ENCODE peak calls at places on chromosomes 4 and X, in eight cellular contexts. G is RWPE1, X is mesothelial cell of epicardium, B is brain microvascular endothelial cell, D is WTC11, P is left lung, L is AG09309, S is H9. C is an unnamed sample.

GRCh38 chrX:52865328-52865980 is 2.4 kb downstream of the XAGE3 start:
- DNase-seq in G (no peak), X (no peak), B (no peak), D (no peak), P (no peak), L (no peak), S (no peak), C (no peak)

GRCh38 chrX:68634649-68635227 is 12.7 kb upstream of the STARD8 start:
- DNase-seq in G (no peak), X (no peak), B (no peak), D (no peak), P (no peak), L (peak; percentile 75), S (no peak), C (no peak)

GRCh38 chr4:184896868-184897715 is 71.3 kb upstream of the ACSL1 start:
- DNase-seq in G (no peak), X (no peak), B (no peak), D (no peak), P (peak; percentile 70), L (peak; percentile 13), S (no peak), C (no peak)

GRCh38 chr4:186481998-186482790 is 73.2 kb downstream of the MTNR1A start:
- DNase-seq in G (no peak), X (no peak), B (no peak), D (peak; percentile 20), P (no peak), L (no peak), S (peak; percentile 56), C (no peak)

GRCh38 chrX:16883487-16883804 is 13.3 kb upstream of the RBBP7 start:
- DNase-seq in G (no peak), X (no peak), B (no peak), D (no peak), P (no peak), L (no peak), S (no peak), C (no peak)

GRCh38 chr4:149638073-149638472 is 177.6 kb downstream of the IQCM start:
- DNase-seq in G (peak; percentile 52), X (no peak), B (peak; percentile 33), D (no peak), P (no peak), L (no peak), S (no peak), C (no peak)

GRCh38 chrX:69503228-69503834 is 795 bp upstream of the NALF2 start:
- DNase-seq in G (no peak), X (no peak), B (no peak), D (no peak), P (no peak), L (no peak), S (no peak), C (no peak)

GRCh38 chr4:144782345-144782744 is 136.4 kb downstream of the HHIP start:
- DNase-seq in G (no peak), X (no peak), B (no peak), D (no peak), P (no peak), L (no peak), S (no peak), C (no peak)

GRCh38 chrX:667360-667759 is 36.8 kb downstream of the SHOX start:
- DNase-seq in G (no peak), X (no peak), B (no peak), D (no peak), P (no peak), L (no peak), S (no peak), C (no peak)

GRCh38 chrX:8364369-8365141 is 100.1 kb upstream of the VCX3B start:
- DNase-seq in G (peak; percentile 1), X (no peak), B (no peak), D (peak; percentile 60), P (no peak), L (no peak), S (peak; percentile 60), C (no peak)

GRCh38 chrX:153055827-153056748 is at the start of gene PNMA3:
- DNase-seq in G (no peak), X (no peak), B (no peak), D (peak; percentile 20), P (no peak), L (no peak), S (peak; percentile 35), C (no peak)

GRCh38 chr4:100929753-100930152 is 411.9 kb upstream of the EMCN start:
- DNase-seq in G (no peak), X (no peak), B (no peak), D (no peak), P (no peak), L (no peak), S (no peak), C (no peak)

GRCh38 chr4:37685726-37686372 is 327 bp downstream of the RELL1 start:
- DNase-seq in G (peak; percentile 30), X (peak; percentile 47), B (peak; percentile 26), D (peak; percentile 41), P (peak; percentile 52), L (no peak), S (no peak), C (no peak)

GRCh38 chr4:2822461-2823300 is 21.0 kb upstream of the ADD1 start:
- DNase-seq in G (no peak), X (no peak), B (no peak), D (no peak), P (no peak), L (no peak), S (no peak), C (no peak)

GRCh38 chr4:165872443-165873297 is at the start of gene TLL1:
- DNase-seq in G (no peak), X (no peak), B (no peak), D (peak; percentile 18), P (no peak), L (no peak), S (peak; percentile 34), C (no peak)

GRCh38 chr4:133316874-133317273 is 167.8 kb downstream of the PCDH10 start:
- DNase-seq in G (no peak), X (no peak), B (no peak), D (no peak), P (no peak), L (no peak), S (no peak), C (no peak)

GRCh38 chrX:101210630-101211029 is 9.0 kb upstream of the DRP2 start:
- DNase-seq in G (no peak), X (no peak), B (no peak), D (no peak), P (no peak), L (no peak), S (no peak), C (no peak)

GRCh38 chr4:103105558-103106356 is 6.1 kb upstream of the BDH2 start:
- DNase-seq in G (no peak), X (no peak), B (no peak), D (no peak), P (no peak), L (no peak), S (no peak), C (no peak)

GRCh38 chr4:54032558-54033135 is 31.8 kb downstream of the CHIC2 start:
- DNase-seq in G (no peak), X (no peak), B (no peak), D (no peak), P (no peak), L (no peak), S (no peak), C (no peak)

GRCh38 chr4:2962614-2963184 is 507 bp downstream of the NOP14 start:
- DNase-seq in G (no peak), X (no peak), B (peak; percentile 38), D (peak; percentile 67), P (no peak), L (no peak), S (peak; percentile 66), C (no peak)

GRCh38 chr4:180407273-180407885 is 1835.8 kb upstream of the TENM3 start:
- DNase-seq in G (no peak), X (no peak), B (no peak), D (no peak), P (no peak), L (no peak), S (no peak), C (no peak)

GRCh38 chrX:15343075-15343476 is 7.8 kb upstream of the PIGA start:
- DNase-seq in G (no peak), X (no peak), B (no peak), D (no peak), P (no peak), L (peak; percentile 31), S (no peak), C (no peak)

GRCh38 chrX:53398216-53398615 is 24.2 kb downstream of the SMC1A start:
- DNase-seq in G (no peak), X (no peak), B (no peak), D (no peak), P (no peak), L (no peak), S (no peak), C (no peak)

GRCh38 chr4:88240297-88240714 is 44.1 kb downstream of the PPM1K start:
- DNase-seq in G (no peak), X (no peak), B (no peak), D (no peak), P (peak; percentile 73), L (no peak), S (no peak), C (no peak)

GRCh38 chrX:9682456-9682855 is 83.2 kb downstream of the GPR143 start:
- DNase-seq in G (no peak), X (no peak), B (no peak), D (no peak), P (no peak), L (no peak), S (peak; percentile 35), C (no peak)
- TF ChIP-seq CTCF in G (no peak), X (no peak), B (peak; percentile 26), D (no peak), P (no peak), L (no peak), S (peak; percentile 46), C (peak; percentile 17)

GRCh38 chrX:47831788-47832187 is 4.9 kb upstream of the ZNF81 start:
- DNase-seq in G (peak; percentile 40), X (no peak), B (no peak), D (peak; percentile 65), P (peak; percentile 39), L (no peak), S (peak; percentile 58), C (no peak)
- TF ChIP-seq CTCF in G (peak; percentile 55), X (peak; percentile 57), B (peak; percentile 73), D (peak; percentile 42), P (peak; percentile 47), L (peak; percentile 62), S (peak; percentile 77), C (peak; percentile 46)

GRCh38 chrX:137891431-137891830 is 325.5 kb downstream of the ZIC3 start:
- DNase-seq in G (no peak), X (no peak), B (no peak), D (no peak), P (no peak), L (no peak), S (no peak), C (no peak)

DNA sequence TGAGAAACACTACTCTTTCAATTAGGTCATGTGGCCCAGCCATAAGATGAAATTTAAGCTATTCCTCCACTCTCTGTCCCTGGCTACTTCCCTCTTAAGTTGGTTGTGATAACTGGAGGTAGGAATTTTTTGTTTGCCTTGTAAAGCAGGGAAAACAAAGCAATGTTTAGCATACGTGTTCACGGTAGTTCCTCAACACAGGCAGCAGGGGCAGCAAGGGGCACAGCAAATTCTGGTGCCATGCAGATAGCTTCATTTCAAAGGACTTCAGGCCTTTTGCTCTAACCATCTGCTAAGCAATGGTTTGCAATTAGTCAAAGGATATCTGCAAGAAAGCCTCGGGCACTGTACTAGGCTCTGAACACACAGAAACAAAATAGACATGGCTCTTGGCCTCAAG is 330.2 kb downstream of the ZIC3 start:
- DNase-seq in G (no peak), X (no peak), B (no peak), D (peak; percentile 19), P (no peak), L (no peak), S (no peak), C (no peak)
- TF ChIP-seq CTCF in G (no peak), X (peak; percentile 21), B (no peak), D (no peak), P (no peak), L (no peak), S (peak; percentile 47), C (no peak)

GRCh38 chr4:340011-340410 is 2.4 kb downstream of the ZNF141 start:
- DNase-seq in G (no peak), X (no peak), B (no peak), D (no peak), P (no peak), L (no peak), S (no peak), C (no peak)
- TF ChIP-seq CTCF in G (no peak), X (peak; percentile 77), B (no peak), D (no peak), P (no peak), L (no peak), S (peak; percentile 55), C (no peak)